ENCODE peak calls at places on chromosomes 6 and 20, in four cellular contexts. One of them, this sample, is unnamed.

GRCh38 chr6:155187994-155188706 is 75.7 kb upstream of the CLDN20 start:
- DNase-seq in SK-N-SH: no peak
- DNase-seq in HepG2: no peak
- DNase-seq in GM12878: no peak
- DNase-seq in this sample: no peak

GRCh38 chr20:2108987-2109386 is 7.4 kb downstream of the STK35 start:
- DNase-seq in GM12878: no peak
- DNase-seq in SK-N-SH: no peak
- DNase-seq in HepG2: peak
- DNase-seq in this sample: peak

GRCh38 chr6:104940238-104940880 is 16.5 kb upstream of the LIN28B start:
- DNase-seq in GM12878: no peak
- DNase-seq in HepG2: peak
- DNase-seq in SK-N-SH: peak
- DNase-seq in this sample: no peak

GRCh38 chr6:20873425-20874190 is 339.4 kb downstream of the CDKAL1 start:
- DNase-seq in HepG2: no peak
- DNase-seq in SK-N-SH: no peak
- DNase-seq in GM12878: no peak
- DNase-seq in this sample: no peak

GRCh38 chr6:48150701-48151100 is 39.7 kb upstream of the PTCHD4 start:
- DNase-seq in GM12878: no peak
- DNase-seq in HepG2: no peak
- DNase-seq in SK-N-SH: no peak
- DNase-seq in this sample: no peak

GRCh38 chr6:45854343-45854742 is 161.3 kb downstream of the CLIC5 start:
- DNase-seq in HepG2: no peak
- DNase-seq in SK-N-SH: no peak
- DNase-seq in GM12878: no peak
- DNase-seq in this sample: no peak

GRCh38 chr6:3258720-3259490 is at the start of gene PSMG4:
- DNase-seq in SK-N-SH: peak
- DNase-seq in HepG2: peak
- DNase-seq in GM12878: peak
- DNase-seq in this sample: peak

GRCh38 chr6:136772685-136773472 is 19.4 kb downstream of the MAP3K5 start:
- DNase-seq in GM12878: peak
- DNase-seq in HepG2: no peak
- DNase-seq in SK-N-SH: no peak
- DNase-seq in this sample: no peak

GRCh38 chr6:137192821-137193220 is 19.4 kb upstream of the IL22RA2 start:
- DNase-seq in HepG2: no peak
- DNase-seq in GM12878: no peak
- DNase-seq in SK-N-SH: no peak
- DNase-seq in this sample: no peak

GRCh38 chr6:139841794-139842215 is 467.4 kb upstream of the CITED2 start:
- DNase-seq in GM12878: peak
- DNase-seq in SK-N-SH: no peak
- DNase-seq in HepG2: no peak
- DNase-seq in this sample: no peak
- H3K4me3 ChIP-seq in GM12878: no peak
- H3K4me3 ChIP-seq in SK-N-SH: no peak
- H3K4me3 ChIP-seq in HepG2: no peak
- H3K4me3 ChIP-seq in this sample: no peak

GRCh38 chr6:53301801-53302537 is 46.8 kb downstream of the ELOVL5 start:
- DNase-seq in SK-N-SH: no peak
- DNase-seq in HepG2: peak
- DNase-seq in GM12878: no peak
- DNase-seq in this sample: no peak

GRCh38 chr6:53299331-53299835 is 49.4 kb downstream of the ELOVL5 start:
- DNase-seq in GM12878: no peak
- DNase-seq in HepG2: no peak
- DNase-seq in SK-N-SH: no peak
- DNase-seq in this sample: no peak

GRCh38 chr6:53306819-53307347 is 41.9 kb downstream of the ELOVL5 start:
- DNase-seq in HepG2: peak
- DNase-seq in GM12878: peak
- DNase-seq in SK-N-SH: no peak
- DNase-seq in this sample: no peak

GRCh38 chr6:53300656-53301551 is 47.8 kb downstream of the ELOVL5 start:
- DNase-seq in GM12878: no peak
- DNase-seq in SK-N-SH: no peak
- DNase-seq in HepG2: peak
- DNase-seq in this sample: no peak

GRCh38 chr6:53302678-53303360 is 45.9 kb downstream of the ELOVL5 start:
- DNase-seq in GM12878: no peak
- DNase-seq in SK-N-SH: no peak
- DNase-seq in HepG2: peak
- DNase-seq in this sample: no peak
- TF ChIP-seq MAX in GM12878: no peak
- TF ChIP-seq MAX in SK-N-SH: peak
- TF ChIP-seq MAX in HepG2: no peak
- TF ChIP-seq MAX in this sample: peak

GRCh38 chr6:41376176-41376575 is 40.8 kb downstream of the NCR2 start:
- DNase-seq in GM12878: no peak
- DNase-seq in SK-N-SH: no peak
- DNase-seq in HepG2: no peak
- DNase-seq in this sample: no peak
- TF ChIP-seq PBX3 in GM12878: no peak
- TF ChIP-seq PBX3 in SK-N-SH: no peak
- TF ChIP-seq PBX3 in HepG2: no peak
- TF ChIP-seq PBX3 in this sample: no peak

GRCh38 chr6:90192857-90193256 is 103.8 kb downstream of the BACH2 start:
- DNase-seq in SK-N-SH: no peak
- DNase-seq in HepG2: no peak
- DNase-seq in GM12878: no peak
- DNase-seq in this sample: no peak

GRCh38 chr6:90193359-90193758 is 103.3 kb downstream of the BACH2 start:
- DNase-seq in SK-N-SH: no peak
- DNase-seq in GM12878: no peak
- DNase-seq in HepG2: no peak
- DNase-seq in this sample: no peak

GRCh38 chr6:90187437-90188049 is 109.1 kb downstream of the BACH2 start:
- DNase-seq in GM12878: no peak
- DNase-seq in SK-N-SH: peak
- DNase-seq in HepG2: no peak
- DNase-seq in this sample: no peak

GRCh38 chr6:90190181-90190580 is 106.5 kb downstream of the BACH2 start:
- DNase-seq in GM12878: no peak
- DNase-seq in SK-N-SH: no peak
- DNase-seq in HepG2: no peak
- DNase-seq in this sample: no peak

DNA sequence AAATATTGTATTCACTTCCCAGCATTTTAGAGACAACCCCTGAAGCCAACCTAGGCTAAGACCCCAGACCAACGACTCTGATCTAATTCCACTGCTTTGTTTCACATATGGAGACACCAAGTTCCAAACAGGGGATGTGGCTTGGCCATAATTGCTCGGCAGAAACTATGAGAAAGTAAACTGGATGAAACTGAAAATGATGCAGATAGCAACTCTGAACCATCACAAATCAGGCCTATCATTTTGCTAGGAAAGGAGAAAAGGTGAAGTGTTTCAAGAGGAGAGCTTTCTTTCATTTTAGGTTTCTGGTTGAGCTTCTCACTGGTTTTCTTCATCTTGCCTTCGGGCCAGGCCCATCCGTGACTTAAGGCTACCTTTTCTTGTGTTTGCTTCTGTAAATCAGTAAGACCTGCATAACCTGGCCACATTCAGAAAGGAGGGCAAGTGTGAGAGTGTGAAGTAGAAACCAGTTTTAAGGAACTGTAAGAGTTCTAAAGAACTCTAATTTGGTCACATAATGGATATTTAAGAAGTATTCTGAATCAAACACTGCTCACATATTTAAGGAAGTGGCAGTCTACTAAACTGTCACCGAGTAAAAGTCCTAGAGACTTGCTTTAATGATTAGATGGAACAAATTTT is 105.8 kb downstream of the BACH2 start:
- DNase-seq in HepG2: no peak
- DNase-seq in SK-N-SH: no peak
- DNase-seq in GM12878: no peak
- DNase-seq in this sample: no peak
- H3K4me3 ChIP-seq in HepG2: no peak
- H3K4me3 ChIP-seq in SK-N-SH: no peak
- H3K4me3 ChIP-seq in GM12878: no peak
- H3K4me3 ChIP-seq in this sample: no peak

DNA sequence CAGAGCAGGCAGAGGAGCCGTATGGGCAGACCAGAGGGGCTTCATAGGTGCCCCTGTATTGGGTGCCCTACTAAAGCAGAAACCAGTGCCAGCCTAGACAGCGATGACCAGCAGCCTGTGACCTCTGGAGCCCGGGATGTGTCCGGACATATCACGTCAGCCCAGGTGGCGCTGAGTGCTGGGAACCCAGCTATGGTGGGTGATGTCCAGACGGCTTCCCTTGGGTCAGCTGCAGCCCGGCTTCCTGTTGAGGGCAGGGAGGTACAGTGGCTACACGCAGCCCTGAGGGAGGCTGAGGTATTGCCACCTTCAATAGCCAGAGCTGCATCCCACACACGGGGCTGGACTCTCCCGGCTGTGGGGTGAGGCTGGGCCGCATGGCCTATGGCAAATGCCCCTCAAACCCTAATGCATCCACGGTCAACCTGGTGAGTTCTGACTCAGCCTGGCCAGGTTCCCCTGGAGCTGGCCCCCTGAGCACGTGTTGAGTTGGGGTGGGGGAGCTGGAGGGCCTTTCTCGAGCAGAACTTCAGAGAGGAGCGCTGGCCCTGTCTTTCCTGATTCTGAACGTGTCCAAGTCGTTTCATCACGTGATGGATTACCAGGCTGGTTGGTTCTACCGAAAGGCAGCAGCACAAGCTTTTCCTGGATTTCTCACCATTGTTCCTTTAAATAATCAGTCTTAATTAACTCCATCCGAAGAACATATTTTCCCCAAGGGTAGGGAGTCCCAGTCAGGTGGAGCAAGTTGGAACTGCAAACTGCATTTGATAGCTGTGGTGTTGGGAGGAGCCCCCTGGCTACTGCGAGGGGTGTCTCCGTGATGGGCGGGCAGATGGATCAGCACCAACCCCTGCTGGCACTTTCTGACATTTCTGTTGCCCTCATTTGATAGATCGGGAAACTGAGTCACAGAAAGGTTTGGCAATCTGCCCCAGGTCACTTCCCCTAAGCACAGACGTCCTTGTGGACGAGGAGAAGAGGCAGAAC is 7.1 kb upstream of the MYT1 start:
- DNase-seq in GM12878: no peak
- DNase-seq in HepG2: no peak
- DNase-seq in SK-N-SH: no peak
- DNase-seq in this sample: no peak
- TF ChIP-seq MAX in GM12878: no peak
- TF ChIP-seq MAX in HepG2: no peak
- TF ChIP-seq MAX in SK-N-SH: no peak
- TF ChIP-seq MAX in this sample: no peak